ENCODE peak calls at places on chromosomes 12 and 14, in five cellular contexts. I is endothelial cell of umbilical vein, U is neural crest cell, C is bronchial epithelial cell, K is mammary epithelial cell. S is an unnamed sample.

GRCh38 chr12:110335481-110336045 is 54.5 kb downstream of the ATP2A2 start:
- DNase-seq in I (no peak), U (no peak), C (no peak), K (no peak), S (no peak)

GRCh38 chr14:92984896-92985295 is 61.9 kb downstream of the CHGA start:
- DNase-seq in I (no peak), U (no peak), C (no peak), K (no peak), S (no peak)

GRCh38 chr14:22812744-22813143 is 2.5 kb downstream of the SLC7A7 start:
- DNase-seq in I (no peak), U (no peak), C (no peak), K (no peak), S (no peak)

GRCh38 chr12:104603545-104603973 is 146.8 kb downstream of the CHST11 start:
- DNase-seq in I (no peak), U (no peak), C (peak), K (peak), S (no peak)

GRCh38 chr14:90654831-90655276 is 161.4 kb downstream of the TTC7B start:
- DNase-seq in I (no peak), U (no peak), C (no peak), K (no peak), S (no peak)

GRCh38 chr12:84701966-84702365 is 210.6 kb downstream of the SLC6A15 start:
- DNase-seq in I (peak), U (no peak), C (peak), K (peak), S (no peak)

GRCh38 chr12:14505626-14506596 is 61.8 kb downstream of the PLBD1 start:
- DNase-seq in I (no peak), U (no peak), C (peak), K (no peak), S (no peak)

GRCh38 chr12:132951649-132952048 is 4.5 kb downstream of the ZNF605 start:
- DNase-seq in I (no peak), U (no peak), C (no peak), K (no peak), S (no peak)

GRCh38 chr14:64688801-64689200 is 15.4 kb upstream of the PLEKHG3 start:
- DNase-seq in I (no peak), U (no peak), C (no peak), K (peak), S (no peak)

GRCh38 chr14:31937730-31938346 is 139.3 kb upstream of the ARHGAP5 start:
- DNase-seq in I (peak), U (no peak), C (peak), K (peak), S (no peak)

DNA sequence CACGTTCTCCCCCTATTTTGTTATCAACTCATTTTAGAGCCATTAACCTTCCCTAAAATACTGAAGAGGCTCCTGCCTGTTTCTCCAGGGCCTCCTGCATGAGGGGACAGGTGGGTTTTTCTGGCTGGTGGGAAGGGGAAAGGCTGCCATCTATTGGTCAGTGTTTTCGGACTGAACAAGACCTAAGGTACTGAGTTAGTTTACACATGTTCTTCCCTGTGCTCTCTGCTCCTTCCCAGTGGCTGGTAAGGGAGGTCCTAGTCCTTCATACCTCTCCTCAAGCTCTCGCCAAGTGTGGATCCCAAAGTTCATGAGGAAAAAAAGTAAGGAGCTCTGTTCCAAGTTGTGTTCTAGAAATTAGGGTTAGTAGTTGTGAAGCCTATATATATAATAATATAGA is 357.5 kb downstream of the FSCB start:
- DNase-seq in I (no peak), U (peak), C (peak), K (peak), S (peak)
- TF ChIP-seq CTCF in I (no peak), U (peak), C (peak), K (peak), S (peak)

GRCh38 chr12:58415716-58416115 is 474.3 kb downstream of the ATP23 start:
- DNase-seq in I (no peak), U (no peak), C (no peak), K (no peak), S (no peak)

GRCh38 chr12:58414398-58414871 is 473.1 kb downstream of the ATP23 start:
- DNase-seq in I (peak), U (no peak), C (peak), K (peak), S (no peak)

GRCh38 chr12:58419182-58419760 is 477.9 kb downstream of the ATP23 start:
- DNase-seq in I (no peak), U (no peak), C (no peak), K (no peak), S (no peak)

GRCh38 chr12:58413794-58414193 is 472.4 kb downstream of the ATP23 start:
- DNase-seq in I (peak), U (no peak), C (peak), K (peak), S (no peak)

DNA sequence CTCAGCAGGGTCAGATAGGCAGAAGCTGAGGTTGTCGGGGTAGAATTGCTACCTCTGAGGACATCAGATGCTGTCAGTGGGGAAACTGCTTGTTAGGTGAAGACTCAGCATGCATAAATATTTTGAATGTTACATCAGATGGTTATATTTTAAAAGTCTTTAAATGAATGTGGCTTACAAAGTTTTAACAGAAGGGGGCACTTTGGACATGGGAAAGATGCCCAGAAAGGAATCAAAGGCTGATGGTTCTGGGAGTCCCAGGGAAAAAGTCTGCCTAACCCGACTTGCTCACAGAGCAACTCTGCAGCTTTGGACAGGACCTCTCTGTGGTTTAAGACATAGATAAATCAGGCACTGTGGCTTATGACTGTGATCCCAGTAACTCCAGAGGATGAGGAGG is 474.8 kb downstream of the ATP23 start:
- DNase-seq in I (peak), U (no peak), C (peak), K (peak), S (no peak)
- TF ChIP-seq CTCF in I (no peak), U (no peak), C (no peak), K (no peak), S (no peak)

GRCh38 chr12:27733052-27733656 is 22.5 kb downstream of the MRPS35 start:
- DNase-seq in I (peak), U (no peak), C (peak), K (peak), S (no peak)

GRCh38 chr12:27730097-27730588 is 19.5 kb downstream of the MRPS35 start:
- DNase-seq in I (no peak), U (no peak), C (no peak), K (no peak), S (no peak)

GRCh38 chr12:27733791-27734190 is 23.2 kb downstream of the MRPS35 start:
- DNase-seq in I (no peak), U (no peak), C (no peak), K (no peak), S (no peak)

DNA sequence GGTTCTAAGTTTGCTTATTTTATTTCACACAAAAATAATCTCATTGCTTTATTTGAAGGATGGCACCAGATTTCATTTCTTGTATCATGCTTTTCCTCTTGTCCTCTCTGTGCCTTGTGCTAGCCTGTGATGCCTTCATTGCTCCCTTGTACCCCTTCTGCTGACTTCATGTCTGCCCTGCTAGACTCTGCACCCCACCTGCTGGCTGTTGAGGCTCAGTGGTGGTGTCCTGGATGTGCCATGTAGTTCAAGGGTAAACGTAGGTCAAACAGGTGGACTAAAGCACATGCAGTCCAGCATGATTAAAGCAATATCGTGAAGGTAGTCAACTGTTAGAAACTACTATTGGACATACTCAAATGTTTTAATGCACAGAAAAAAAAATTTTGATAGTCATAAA is 21.6 kb downstream of the MRPS35 start:
- DNase-seq in I (no peak), U (no peak), C (no peak), K (peak), S (no peak)
- TF ChIP-seq CTCF in I (peak), U (peak), C (peak), K (peak), S (peak)

GRCh38 chr14:102748806-102749205 is 28.4 kb upstream of the TRAF3 start:
- DNase-seq in I (no peak), U (no peak), C (no peak), K (no peak), S (no peak)
- TF ChIP-seq CTCF in I (no peak), U (no peak), C (no peak), K (no peak), S (no peak)

GRCh38 chr12:108526482-108527234 is 11.6 kb downstream of the FICD start:
- DNase-seq in I (no peak), U (no peak), C (no peak), K (no peak), S (no peak)
- TF ChIP-seq CTCF in I (no peak), U (no peak), C (no peak), K (no peak), S (no peak)

GRCh38 chr14:60163741-60164140 is 1.5 kb downstream of the DHRS7 start:
- DNase-seq in I (no peak), U (no peak), C (no peak), K (no peak), S (no peak)

GRCh38 chr14:60164717-60165546 is at the start of gene DHRS7:
- DNase-seq in I (peak), U (peak), C (peak), K (peak), S (peak)

GRCh38 chr14:60160422-60160821 is 4.8 kb downstream of the DHRS7 start:
- DNase-seq in I (no peak), U (no peak), C (no peak), K (no peak), S (no peak)

GRCh38 chr14:60164404-60164716 is 838 bp downstream of the DHRS7 start:
- DNase-seq in I (no peak), U (no peak), C (no peak), K (no peak), S (no peak)

DNA sequence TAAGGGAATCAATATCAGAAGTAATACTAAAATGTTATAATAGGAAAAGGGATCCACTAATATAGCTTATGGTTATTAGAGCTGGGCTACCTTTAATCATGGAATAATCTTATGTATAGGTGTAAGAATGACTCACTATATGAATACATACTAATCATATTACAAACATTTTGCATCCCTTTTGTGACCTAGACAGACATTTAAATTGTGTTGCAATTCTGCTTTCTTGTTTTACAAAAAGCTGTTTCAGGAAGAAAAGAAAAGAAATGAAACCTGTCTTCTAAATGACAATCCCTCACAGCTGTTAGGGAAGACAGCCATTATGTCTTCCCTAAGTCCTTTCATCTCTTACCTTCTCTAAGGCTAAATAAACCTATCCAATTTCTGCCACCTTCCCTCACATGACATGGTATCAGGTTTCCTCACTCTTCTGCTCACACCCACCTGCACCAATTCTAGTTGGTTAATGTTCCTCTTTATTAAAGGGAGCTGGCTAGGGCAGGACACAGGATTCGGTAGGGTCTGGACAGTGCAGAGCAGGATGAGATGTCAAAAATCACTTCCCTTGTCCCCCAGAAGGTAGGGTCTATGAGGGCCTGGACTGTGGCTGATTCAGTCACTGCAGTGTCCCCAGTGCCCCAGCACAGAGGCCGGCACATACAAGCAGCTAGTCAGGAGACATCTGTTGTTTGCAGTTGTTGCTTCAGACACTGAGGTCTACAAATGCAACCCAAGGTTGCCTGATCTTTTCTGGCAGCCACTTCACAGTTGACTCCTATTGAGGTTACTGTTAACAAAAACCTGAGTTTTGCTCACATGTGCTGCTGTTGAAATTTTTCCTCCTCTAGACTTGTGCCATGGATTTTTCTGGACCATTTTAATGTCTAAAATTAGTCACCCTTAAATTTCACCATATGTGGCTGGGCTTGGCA is 3.8 kb downstream of the DHRS7 start:
- DNase-seq in I (no peak), U (no peak), C (peak), K (no peak), S (no peak)
- TF ChIP-seq CTCF in I (no peak), U (no peak), C (no peak), K (no peak), S (no peak)

S was measured in progenitor cell of endocrine pancreas.